ENCODE peak calls at places on chromosomes 16 and 17, in nine cellular contexts. One of them, this sample, is unnamed.

GRCh38 chr16:77789085-77789611 is 784 bp downstream of the VAT1L start:
- DNase-seq in erythroblast: no peak
- DNase-seq in adrenal gland: no peak
- DNase-seq in heart left ventricle: no peak
- DNase-seq in stomach: no peak
- DNase-seq in IMR-90: no peak
- DNase-seq in NB4: no peak
- DNase-seq in ovary: no peak
- DNase-seq in uterus: no peak
- DNase-seq in this sample: no peak

GRCh38 chr17:42754782-42755181 is 6.2 kb upstream of the RAMP2 start:
- DNase-seq in NB4: no peak
- DNase-seq in erythroblast: no peak
- DNase-seq in uterus: no peak
- DNase-seq in IMR-90: peak
- DNase-seq in ovary: no peak
- DNase-seq in stomach: no peak
- DNase-seq in heart left ventricle: no peak
- DNase-seq in adrenal gland: no peak
- DNase-seq in this sample: no peak

GRCh38 chr17:3773966-3774365 is 27.0 kb downstream of the ITGAE start:
- DNase-seq in uterus: no peak
- DNase-seq in ovary: no peak
- DNase-seq in heart left ventricle: no peak
- DNase-seq in IMR-90: no peak
- DNase-seq in erythroblast: no peak
- DNase-seq in stomach: no peak
- DNase-seq in adrenal gland: no peak
- DNase-seq in NB4: no peak
- DNase-seq in this sample: no peak

GRCh38 chr16:83162791-83163190 is 536.0 kb downstream of the CDH13 start:
- DNase-seq in NB4: no peak
- DNase-seq in stomach: no peak
- DNase-seq in ovary: no peak
- DNase-seq in adrenal gland: no peak
- DNase-seq in uterus: no peak
- DNase-seq in IMR-90: no peak
- DNase-seq in erythroblast: no peak
- DNase-seq in heart left ventricle: no peak
- DNase-seq in this sample: no peak

GRCh38 chr17:49337900-49338299 is 24.1 kb downstream of the ZNF652 start:
- DNase-seq in IMR-90: peak
- DNase-seq in stomach: no peak
- DNase-seq in heart left ventricle: no peak
- DNase-seq in ovary: peak
- DNase-seq in erythroblast: no peak
- DNase-seq in adrenal gland: peak
- DNase-seq in uterus: peak
- DNase-seq in NB4: peak
- DNase-seq in this sample: no peak

GRCh38 chr16:70715113-70715711 is 29.4 kb upstream of the MTSS2 start:
- DNase-seq in adrenal gland: peak
- DNase-seq in heart left ventricle: peak
- DNase-seq in stomach: peak
- DNase-seq in ovary: peak
- DNase-seq in uterus: peak
- DNase-seq in erythroblast: no peak
- DNase-seq in NB4: peak
- DNase-seq in IMR-90: peak
- DNase-seq in this sample: peak

GRCh38 chr17:1493291-1493980 is 950 bp upstream of the MYO1C start:
- DNase-seq in adrenal gland: peak
- DNase-seq in erythroblast: no peak
- DNase-seq in heart left ventricle: peak
- DNase-seq in IMR-90: no peak
- DNase-seq in ovary: no peak
- DNase-seq in NB4: no peak
- DNase-seq in uterus: no peak
- DNase-seq in stomach: peak
- DNase-seq in this sample: peak

GRCh38 chr17:6643460-6644125 is 2.7 kb downstream of the TXNDC17 start:
- DNase-seq in adrenal gland: no peak
- DNase-seq in IMR-90: peak
- DNase-seq in NB4: no peak
- DNase-seq in erythroblast: no peak
- DNase-seq in stomach: no peak
- DNase-seq in heart left ventricle: no peak
- DNase-seq in uterus: no peak
- DNase-seq in ovary: no peak
- DNase-seq in this sample: no peak

GRCh38 chr16:15949210-15950166 is at the start of gene ABCC1:
- DNase-seq in heart left ventricle: peak
- DNase-seq in adrenal gland: no peak
- DNase-seq in stomach: peak
- DNase-seq in IMR-90: no peak
- DNase-seq in erythroblast: peak
- DNase-seq in uterus: peak
- DNase-seq in ovary: peak
- DNase-seq in NB4: peak
- DNase-seq in this sample: peak
- TF ChIP-seq POLR2A in heart left ventricle: no peak
- TF ChIP-seq POLR2A in adrenal gland: no peak
- TF ChIP-seq POLR2A in stomach: no peak
- TF ChIP-seq POLR2A in IMR-90: no peak
- TF ChIP-seq POLR2A in erythroblast: no peak
- TF ChIP-seq POLR2A in uterus: no peak
- TF ChIP-seq POLR2A in ovary: no peak
- TF ChIP-seq POLR2A in NB4: no peak
- TF ChIP-seq POLR2A in this sample: no peak

GRCh38 chr16:71843517-71844031 is 2.2 kb upstream of the ATXN1L start:
- DNase-seq in adrenal gland: no peak
- DNase-seq in ovary: no peak
- DNase-seq in NB4: no peak
- DNase-seq in erythroblast: no peak
- DNase-seq in uterus: no peak
- DNase-seq in heart left ventricle: no peak
- DNase-seq in stomach: no peak
- DNase-seq in IMR-90: no peak
- DNase-seq in this sample: no peak

GRCh38 chr16:71846443-71846842 is 667 bp downstream of the ATXN1L start:
- DNase-seq in adrenal gland: no peak
- DNase-seq in uterus: no peak
- DNase-seq in stomach: no peak
- DNase-seq in ovary: peak
- DNase-seq in erythroblast: peak
- DNase-seq in IMR-90: no peak
- DNase-seq in NB4: peak
- DNase-seq in heart left ventricle: no peak
- DNase-seq in this sample: peak

GRCh38 chr16:71847096-71847495 is 1.3 kb downstream of the ATXN1L start:
- DNase-seq in stomach: no peak
- DNase-seq in heart left ventricle: no peak
- DNase-seq in ovary: no peak
- DNase-seq in erythroblast: peak
- DNase-seq in IMR-90: no peak
- DNase-seq in adrenal gland: no peak
- DNase-seq in uterus: no peak
- DNase-seq in NB4: no peak
- DNase-seq in this sample: no peak

GRCh38 chr16:71848622-71849021 is 2.8 kb downstream of the ATXN1L start:
- DNase-seq in heart left ventricle: no peak
- DNase-seq in adrenal gland: no peak
- DNase-seq in NB4: no peak
- DNase-seq in erythroblast: no peak
- DNase-seq in IMR-90: no peak
- DNase-seq in stomach: no peak
- DNase-seq in uterus: no peak
- DNase-seq in ovary: no peak
- DNase-seq in this sample: no peak

DNA sequence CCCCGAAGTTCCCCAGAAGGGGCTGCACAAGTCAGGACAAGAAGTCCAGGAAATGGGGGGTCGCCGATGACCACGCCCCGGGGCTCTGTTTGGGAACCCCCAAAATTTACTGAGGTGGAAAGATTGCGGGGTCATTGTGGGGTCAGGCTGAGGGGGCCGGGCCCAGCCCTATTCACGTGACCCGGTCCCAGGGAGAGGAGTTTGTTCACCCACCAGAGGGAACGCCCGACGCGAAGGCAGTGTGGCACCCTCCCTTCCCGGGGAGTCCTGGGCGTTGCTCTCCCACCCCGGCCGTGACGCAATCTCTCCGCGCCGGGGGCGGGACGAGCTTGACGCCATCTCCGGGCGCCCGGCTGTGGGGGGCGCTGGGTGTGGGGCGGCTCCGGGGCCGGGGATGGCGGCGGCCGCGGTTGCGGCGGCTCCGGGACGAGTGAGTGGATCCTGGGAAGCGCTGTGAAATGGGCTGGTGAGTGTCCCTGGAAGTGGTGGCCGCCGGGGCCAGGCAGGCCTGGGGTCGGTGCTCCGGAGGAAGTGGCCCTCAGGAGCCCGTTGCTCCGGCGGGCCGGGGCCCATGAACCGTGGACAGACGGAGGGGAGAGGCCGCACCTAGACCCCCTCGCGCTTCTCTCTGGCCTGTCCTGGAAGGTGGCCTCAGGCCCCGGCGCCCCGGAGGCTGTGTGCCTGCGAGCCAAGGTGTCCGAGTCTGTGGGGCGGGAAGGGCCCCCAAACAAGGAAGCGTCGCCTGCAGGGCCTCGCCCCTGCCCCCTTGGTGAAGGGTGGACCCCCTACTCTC is at the start of gene ATXN1L:
- DNase-seq in NB4: peak
- DNase-seq in stomach: peak
- DNase-seq in erythroblast: peak
- DNase-seq in uterus: peak
- DNase-seq in heart left ventricle: peak
- DNase-seq in adrenal gland: peak
- DNase-seq in ovary: peak
- DNase-seq in IMR-90: peak
- DNase-seq in this sample: peak
- TF ChIP-seq POLR2A in NB4: peak
- TF ChIP-seq POLR2A in stomach: peak
- TF ChIP-seq POLR2A in erythroblast: peak
- TF ChIP-seq POLR2A in uterus: peak
- TF ChIP-seq POLR2A in heart left ventricle: peak
- TF ChIP-seq POLR2A in adrenal gland: peak
- TF ChIP-seq POLR2A in ovary: peak
- TF ChIP-seq POLR2A in IMR-90: peak
- TF ChIP-seq POLR2A in this sample: peak

DNA sequence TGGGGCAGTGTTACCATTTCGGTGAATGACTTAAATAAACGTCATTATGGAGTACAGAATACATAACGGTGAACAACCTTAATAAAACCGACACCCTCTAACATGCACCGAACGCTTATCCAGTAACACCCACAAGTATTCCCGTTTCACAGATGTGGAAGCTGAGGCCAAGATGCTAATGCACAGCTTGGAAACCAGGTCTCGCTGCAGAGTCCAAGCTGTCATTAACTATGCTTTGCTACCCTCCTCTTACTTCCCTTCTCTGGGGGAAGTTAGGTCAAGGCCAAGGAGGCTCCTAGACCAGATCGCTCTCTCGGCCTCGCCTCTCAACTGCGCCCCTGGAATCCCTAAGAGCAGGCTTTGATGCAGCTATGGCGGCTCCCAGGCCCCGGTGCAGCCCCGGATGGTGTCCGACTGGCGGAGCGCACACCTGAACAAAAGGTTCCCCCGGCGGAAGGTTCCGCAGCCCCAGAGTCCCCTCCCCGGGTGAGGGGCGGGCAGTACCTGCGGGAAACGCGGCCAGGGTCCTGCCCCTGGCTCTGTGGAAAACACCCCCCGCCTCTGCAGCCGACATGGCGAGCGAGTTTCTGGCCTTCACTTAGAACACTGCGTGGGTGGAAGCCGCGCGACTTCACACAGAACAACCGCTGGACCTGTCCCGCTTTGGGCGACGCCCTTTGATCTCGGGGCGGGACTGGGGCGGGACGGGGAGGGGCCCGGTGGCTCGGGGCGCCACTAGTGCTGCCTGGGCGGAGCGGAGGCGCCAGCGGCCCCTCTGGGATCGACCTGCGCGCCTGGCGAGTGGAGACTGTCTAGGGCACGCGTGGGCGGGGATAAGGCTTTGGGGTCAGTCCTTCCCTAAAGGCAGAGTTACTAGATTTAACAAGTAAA is at the start of gene CPPED1:
- DNase-seq in uterus: peak
- DNase-seq in ovary: peak
- DNase-seq in NB4: peak
- DNase-seq in heart left ventricle: peak
- DNase-seq in adrenal gland: peak
- DNase-seq in erythroblast: peak
- DNase-seq in stomach: peak
- DNase-seq in IMR-90: peak
- DNase-seq in this sample: peak
- TF ChIP-seq POLR2A in uterus: peak
- TF ChIP-seq POLR2A in ovary: peak
- TF ChIP-seq POLR2A in NB4: peak
- TF ChIP-seq POLR2A in heart left ventricle: peak
- TF ChIP-seq POLR2A in adrenal gland: peak
- TF ChIP-seq POLR2A in erythroblast: peak
- TF ChIP-seq POLR2A in stomach: no peak
- TF ChIP-seq POLR2A in IMR-90: peak
- TF ChIP-seq POLR2A in this sample: peak

GRCh38 chr17:77446959-77447634 is 306.3 kb downstream of the SEC14L1 start:
- DNase-seq in erythroblast: no peak
- DNase-seq in stomach: no peak
- DNase-seq in ovary: no peak
- DNase-seq in uterus: no peak
- DNase-seq in heart left ventricle: no peak
- DNase-seq in NB4: no peak
- DNase-seq in IMR-90: peak
- DNase-seq in adrenal gland: no peak
- DNase-seq in this sample: no peak

GRCh38 chr17:77445030-77445907 is 304.5 kb downstream of the SEC14L1 start:
- DNase-seq in heart left ventricle: no peak
- DNase-seq in erythroblast: no peak
- DNase-seq in NB4: peak
- DNase-seq in ovary: peak
- DNase-seq in adrenal gland: no peak
- DNase-seq in stomach: peak
- DNase-seq in uterus: peak
- DNase-seq in IMR-90: peak
- DNase-seq in this sample: peak

GRCh38 chr17:77444653-77445029 is 303.9 kb downstream of the SEC14L1 start:
- DNase-seq in uterus: peak
- DNase-seq in NB4: peak
- DNase-seq in adrenal gland: no peak
- DNase-seq in IMR-90: peak
- DNase-seq in heart left ventricle: no peak
- DNase-seq in erythroblast: no peak
- DNase-seq in stomach: no peak
- DNase-seq in ovary: peak
- DNase-seq in this sample: peak

GRCh38 chr17:77443743-77444260 is 303.0 kb downstream of the SEC14L1 start:
- DNase-seq in NB4: no peak
- DNase-seq in erythroblast: no peak
- DNase-seq in uterus: no peak
- DNase-seq in stomach: no peak
- DNase-seq in heart left ventricle: no peak
- DNase-seq in adrenal gland: no peak
- DNase-seq in IMR-90: no peak
- DNase-seq in ovary: no peak
- DNase-seq in this sample: no peak

DNA sequence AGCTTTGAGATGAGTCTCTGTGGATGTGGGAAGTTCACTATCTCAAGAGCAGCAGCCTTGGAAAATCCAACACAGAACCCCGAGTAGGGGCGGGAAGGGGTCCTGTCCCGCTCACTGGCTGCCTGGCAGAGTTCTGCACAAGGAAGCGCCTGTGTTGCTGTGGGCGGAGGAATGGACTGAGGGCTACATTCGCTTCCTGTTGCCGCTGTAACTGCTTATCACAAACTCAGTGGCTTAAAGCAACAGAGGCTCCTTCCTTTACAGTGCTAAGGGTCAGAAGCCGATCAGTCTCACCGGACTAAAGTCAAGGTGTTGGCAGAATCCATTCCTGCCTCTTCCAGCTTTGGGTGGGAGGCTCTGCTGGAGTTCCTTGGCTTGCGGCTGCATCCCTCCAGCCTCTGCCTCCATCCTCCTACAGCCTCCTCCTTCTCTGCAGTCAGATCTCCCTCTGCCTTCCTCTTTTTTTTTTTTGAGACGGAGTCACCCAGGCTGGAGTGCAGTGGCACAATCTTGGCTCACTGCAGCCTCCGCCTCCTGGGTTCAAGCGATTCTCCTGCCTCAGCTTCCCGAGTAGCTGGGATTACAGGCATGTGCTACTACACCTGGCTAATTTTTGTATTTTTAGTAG is 305.3 kb downstream of the SEC14L1 start:
- DNase-seq in stomach: peak
- DNase-seq in NB4: peak
- DNase-seq in IMR-90: peak
- DNase-seq in ovary: no peak
- DNase-seq in uterus: no peak
- DNase-seq in adrenal gland: no peak
- DNase-seq in heart left ventricle: no peak
- DNase-seq in erythroblast: peak
- DNase-seq in this sample: peak
- TF ChIP-seq POLR2A in stomach: no peak
- TF ChIP-seq POLR2A in NB4: no peak
- TF ChIP-seq POLR2A in IMR-90: no peak
- TF ChIP-seq POLR2A in ovary: no peak
- TF ChIP-seq POLR2A in uterus: no peak
- TF ChIP-seq POLR2A in adrenal gland: no peak
- TF ChIP-seq POLR2A in heart left ventricle: no peak
- TF ChIP-seq POLR2A in erythroblast: no peak
- TF ChIP-seq POLR2A in this sample: no peak

This sample was measured in transverse colon.